ENCODE peak calls at places on chromosomes 3 and 15, in six cellular contexts. E is spleen; B is stimulated activated CD4-positive, alpha-beta T cell treated with anti-CD3 and anti-CD28 coated beads, Interleukin-12 subunit alpha, Interleukin-12 subunit beta, amount 100 ng/mL, for 4 hours; I is NCI-H1417; T is NCI-H82; C is adipocyte. Y is an unnamed sample.
A peak's percentile ranks its signal among the peaks of the same experiment; 100 is the strongest.

GRCh38 chr15:66701422-66702034 is 508 bp upstream of the SMAD6 start:
- DNase-seq in T (peak; percentile 80), E (peak; percentile 89), B (no peak), C (peak; percentile 76), I (peak; percentile 88), Y (no peak)

GRCh38 chr3:195203631-195204030 is 67.3 kb downstream of the XXYLT1 start:
- DNase-seq in C (no peak), T (no peak), I (no peak), B (no peak), E (no peak), Y (no peak)

GRCh38 chr15:98930591-98930990 is 77.0 kb downstream of the PGPEP1L start:
- DNase-seq in T (no peak), B (no peak), I (no peak), E (no peak), C (no peak), Y (no peak)

GRCh38 chr3:122427857-122428471 is 12.1 kb upstream of the WDR5B start:
- DNase-seq in E (no peak), T (no peak), C (peak; percentile 15), B (no peak), I (no peak), Y (no peak)

GRCh38 chr15:78437762-78438594 is at the start of gene IREB2:
- DNase-seq in C (peak; percentile 100), E (peak; percentile 98), I (peak; percentile 99), T (peak; percentile 99), B (peak; percentile 94), Y (peak; percentile 71)

GRCh38 chr15:65954289-65954741 is 85.0 kb downstream of the RAB11A start:
- DNase-seq in T (no peak), C (peak; percentile 10), E (no peak), I (peak; percentile 89), B (no peak), Y (peak; percentile 46)

GRCh38 chr3:178597388-178597787 is 61.2 kb downstream of the KCNMB2 start:
- DNase-seq in B (no peak), E (no peak), I (no peak), C (no peak), T (no peak), Y (no peak)

GRCh38 chr3:195731356-195731960 is 10.7 kb downstream of the MUC20 start:
- DNase-seq in T (no peak), B (no peak), C (no peak), E (no peak), I (no peak), Y (no peak)

Y was measured in epithelial cell of proximal tubule.